ENCODE peak calls at places on chromosomes 1 and 21, in five cellular contexts. One of them, this sample, is unnamed.

GRCh38 chr21:35377505-35378090 is 328.5 kb upstream of the RUNX1 start:
- DNase-seq in lower lobe of right lung: no peak
- DNase-seq in fibroblast of lung: peak
- DNase-seq in type B pancreatic cell: no peak
- DNase-seq in IMR-90: no peak
- DNase-seq in this sample: no peak

GRCh38 chr1:155607708-155608107 is 2.3 kb upstream of the MSTO1 start:
- DNase-seq in lower lobe of right lung: no peak
- DNase-seq in fibroblast of lung: no peak
- DNase-seq in type B pancreatic cell: no peak
- DNase-seq in IMR-90: peak
- DNase-seq in this sample: no peak

GRCh38 chr1:46652321-46653100 is 15.7 kb downstream of the ATPAF1 start:
- DNase-seq in lower lobe of right lung: no peak
- DNase-seq in fibroblast of lung: no peak
- DNase-seq in type B pancreatic cell: no peak
- DNase-seq in IMR-90: no peak
- DNase-seq in this sample: no peak

GRCh38 chr1:39410915-39411436 is 80.5 kb upstream of the BMP8A start:
- DNase-seq in lower lobe of right lung: peak
- DNase-seq in fibroblast of lung: peak
- DNase-seq in type B pancreatic cell: no peak
- DNase-seq in IMR-90: peak
- DNase-seq in this sample: no peak

GRCh38 chr1:3670823-3671251 is 18.5 kb downstream of the TP73 start:
- DNase-seq in lower lobe of right lung: peak
- DNase-seq in fibroblast of lung: no peak
- DNase-seq in type B pancreatic cell: no peak
- DNase-seq in IMR-90: no peak
- DNase-seq in this sample: no peak

GRCh38 chr1:203677771-203678170 is 51.1 kb downstream of the ATP2B4 start:
- DNase-seq in lower lobe of right lung: no peak
- DNase-seq in fibroblast of lung: no peak
- DNase-seq in type B pancreatic cell: no peak
- DNase-seq in IMR-90: no peak
- DNase-seq in this sample: no peak

GRCh38 chr1:228463559-228464455 is 23.4 kb upstream of the RNF187 start:
- DNase-seq in lower lobe of right lung: no peak
- DNase-seq in fibroblast of lung: no peak
- DNase-seq in type B pancreatic cell: no peak
- DNase-seq in IMR-90: peak
- DNase-seq in this sample: no peak

GRCh38 chr1:113684153-113684541 is 75.1 kb downstream of the PHTF1 start:
- DNase-seq in lower lobe of right lung: peak
- DNase-seq in fibroblast of lung: peak
- DNase-seq in type B pancreatic cell: no peak
- DNase-seq in IMR-90: peak
- DNase-seq in this sample: no peak

GRCh38 chr21:34199121-34199910 is 125.9 kb downstream of the MRPS6 start:
- DNase-seq in lower lobe of right lung: no peak
- DNase-seq in fibroblast of lung: no peak
- DNase-seq in type B pancreatic cell: no peak
- DNase-seq in IMR-90: no peak
- DNase-seq in this sample: no peak

GRCh38 chr1:46254668-46255067 is 7.1 kb downstream of the RAD54L start:
- DNase-seq in lower lobe of right lung: no peak
- DNase-seq in fibroblast of lung: no peak
- DNase-seq in type B pancreatic cell: no peak
- DNase-seq in IMR-90: no peak
- DNase-seq in this sample: no peak

GRCh38 chr1:40161888-40162397 is 756 bp downstream of the RLF start:
- DNase-seq in lower lobe of right lung: no peak
- DNase-seq in fibroblast of lung: no peak
- DNase-seq in type B pancreatic cell: no peak
- DNase-seq in IMR-90: peak
- DNase-seq in this sample: no peak

GRCh38 chr21:39088831-39089380 is 94.3 kb downstream of the PSMG1 start:
- DNase-seq in lower lobe of right lung: no peak
- DNase-seq in fibroblast of lung: peak
- DNase-seq in type B pancreatic cell: no peak
- DNase-seq in IMR-90: peak
- DNase-seq in this sample: no peak

GRCh38 chr1:74316302-74316701 is 81.1 kb downstream of the TNNI3K start:
- DNase-seq in lower lobe of right lung: no peak
- DNase-seq in fibroblast of lung: no peak
- DNase-seq in type B pancreatic cell: no peak
- DNase-seq in IMR-90: no peak
- DNase-seq in this sample: no peak

GRCh38 chr1:84103197-84103992 is 40.7 kb upstream of the PRKACB start:
- DNase-seq in lower lobe of right lung: no peak
- DNase-seq in fibroblast of lung: peak
- DNase-seq in type B pancreatic cell: no peak
- DNase-seq in IMR-90: peak
- DNase-seq in this sample: no peak

GRCh38 chr1:34984435-34985062 is 598 bp downstream of the TMEM35B start:
- DNase-seq in lower lobe of right lung: peak
- DNase-seq in fibroblast of lung: peak
- DNase-seq in type B pancreatic cell: no peak
- DNase-seq in IMR-90: peak
- DNase-seq in this sample: no peak

GRCh38 chr1:178528963-178529355 is 16.1 kb downstream of the TEX35 start:
- DNase-seq in lower lobe of right lung: no peak
- DNase-seq in fibroblast of lung: no peak
- DNase-seq in type B pancreatic cell: no peak
- DNase-seq in IMR-90: no peak
- DNase-seq in this sample: no peak

GRCh38 chr1:231414260-231415016 is 7.6 kb downstream of the EGLN1 start:
- DNase-seq in lower lobe of right lung: no peak
- DNase-seq in fibroblast of lung: no peak
- DNase-seq in type B pancreatic cell: no peak
- DNase-seq in IMR-90: no peak
- DNase-seq in this sample: no peak

GRCh38 chr21:10616535-10616934 is 95.2 kb downstream of the TPTE start:
- DNase-seq in lower lobe of right lung: no peak
- DNase-seq in fibroblast of lung: no peak
- DNase-seq in type B pancreatic cell: no peak
- DNase-seq in IMR-90: no peak
- DNase-seq in this sample: no peak

GRCh38 chr1:42777860-42778259 is 6.9 kb upstream of the TMEM269 start:
- DNase-seq in lower lobe of right lung: no peak
- DNase-seq in fibroblast of lung: no peak
- DNase-seq in type B pancreatic cell: no peak
- DNase-seq in IMR-90: peak
- DNase-seq in this sample: no peak

GRCh38 chr1:30688920-30689794 is 34.2 kb downstream of the MATN1 start:
- DNase-seq in lower lobe of right lung: no peak
- DNase-seq in fibroblast of lung: no peak
- DNase-seq in type B pancreatic cell: no peak
- DNase-seq in IMR-90: no peak
- DNase-seq in this sample: no peak

GRCh38 chr1:182129398-182129797 is 67.9 kb upstream of the ZNF648 start:
- DNase-seq in lower lobe of right lung: no peak
- DNase-seq in fibroblast of lung: no peak
- DNase-seq in type B pancreatic cell: no peak
- DNase-seq in IMR-90: no peak
- DNase-seq in this sample: no peak

GRCh38 chr1:192080671-192081070 is 77.6 kb upstream of the RGS18 start:
- DNase-seq in lower lobe of right lung: no peak
- DNase-seq in fibroblast of lung: no peak
- DNase-seq in type B pancreatic cell: no peak
- DNase-seq in IMR-90: no peak
- DNase-seq in this sample: no peak

GRCh38 chr1:214660900-214661299 is 57.9 kb downstream of the CENPF start:
- DNase-seq in lower lobe of right lung: no peak
- DNase-seq in fibroblast of lung: peak
- DNase-seq in type B pancreatic cell: no peak
- DNase-seq in IMR-90: peak
- DNase-seq in this sample: no peak

GRCh38 chr1:62687421-62687902 is 724 bp downstream of the DOCK7 start:
- DNase-seq in lower lobe of right lung: no peak
- DNase-seq in fibroblast of lung: peak
- DNase-seq in type B pancreatic cell: peak
- DNase-seq in IMR-90: peak
- DNase-seq in this sample: no peak
- TF ChIP-seq CTCF in lower lobe of right lung: no peak
- TF ChIP-seq CTCF in fibroblast of lung: no peak
- TF ChIP-seq CTCF in type B pancreatic cell: peak
- TF ChIP-seq CTCF in IMR-90: no peak
- TF ChIP-seq CTCF in this sample: no peak

GRCh38 chr1:20248954-20249612 is 41.6 kb upstream of the VWA5B1 start:
- DNase-seq in lower lobe of right lung: no peak
- DNase-seq in fibroblast of lung: no peak
- DNase-seq in type B pancreatic cell: no peak
- DNase-seq in IMR-90: no peak
- DNase-seq in this sample: no peak
- TF ChIP-seq CTCF in lower lobe of right lung: no peak
- TF ChIP-seq CTCF in fibroblast of lung: no peak
- TF ChIP-seq CTCF in type B pancreatic cell: no peak
- TF ChIP-seq CTCF in IMR-90: no peak
- TF ChIP-seq CTCF in this sample: no peak

GRCh38 chr1:175127565-175127964 is 59.9 kb downstream of the TNN start:
- DNase-seq in lower lobe of right lung: no peak
- DNase-seq in fibroblast of lung: no peak
- DNase-seq in type B pancreatic cell: no peak
- DNase-seq in IMR-90: no peak
- DNase-seq in this sample: no peak

GRCh38 chr1:175128523-175128922 is 60.9 kb downstream of the TNN start:
- DNase-seq in lower lobe of right lung: no peak
- DNase-seq in fibroblast of lung: no peak
- DNase-seq in type B pancreatic cell: no peak
- DNase-seq in IMR-90: no peak
- DNase-seq in this sample: no peak

GRCh38 chr1:175126347-175126746 is 58.7 kb downstream of the TNN start:
- DNase-seq in lower lobe of right lung: no peak
- DNase-seq in fibroblast of lung: peak
- DNase-seq in type B pancreatic cell: no peak
- DNase-seq in IMR-90: no peak
- DNase-seq in this sample: no peak

GRCh38 chr1:175129182-175129581 is 61.5 kb downstream of the TNN start:
- DNase-seq in lower lobe of right lung: no peak
- DNase-seq in fibroblast of lung: peak
- DNase-seq in type B pancreatic cell: no peak
- DNase-seq in IMR-90: peak
- DNase-seq in this sample: no peak

DNA sequence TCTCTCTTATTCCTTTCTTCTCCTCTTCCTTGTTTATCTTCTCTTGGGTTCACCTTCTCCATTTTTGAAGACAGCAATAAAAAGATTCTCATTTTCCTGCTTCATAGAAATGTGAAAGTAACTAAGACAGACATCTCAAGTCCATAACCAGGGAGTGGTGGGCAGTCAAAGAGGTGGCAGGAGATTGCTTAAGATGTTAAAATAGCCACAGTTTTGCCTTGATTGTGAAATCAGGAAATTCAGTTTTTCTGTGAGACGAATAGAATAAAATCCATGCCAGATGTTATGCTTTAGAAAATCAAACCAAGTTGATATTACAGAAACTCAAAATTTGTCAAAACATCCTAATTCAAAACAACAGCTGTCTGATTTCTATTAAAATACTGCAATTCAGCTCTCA is 57.2 kb downstream of the TNN start:
- DNase-seq in lower lobe of right lung: no peak
- DNase-seq in fibroblast of lung: no peak
- DNase-seq in type B pancreatic cell: no peak
- DNase-seq in IMR-90: no peak
- DNase-seq in this sample: no peak
- TF ChIP-seq CTCF in lower lobe of right lung: no peak
- TF ChIP-seq CTCF in fibroblast of lung: no peak
- TF ChIP-seq CTCF in type B pancreatic cell: no peak
- TF ChIP-seq CTCF in IMR-90: no peak
- TF ChIP-seq CTCF in this sample: no peak

DNA sequence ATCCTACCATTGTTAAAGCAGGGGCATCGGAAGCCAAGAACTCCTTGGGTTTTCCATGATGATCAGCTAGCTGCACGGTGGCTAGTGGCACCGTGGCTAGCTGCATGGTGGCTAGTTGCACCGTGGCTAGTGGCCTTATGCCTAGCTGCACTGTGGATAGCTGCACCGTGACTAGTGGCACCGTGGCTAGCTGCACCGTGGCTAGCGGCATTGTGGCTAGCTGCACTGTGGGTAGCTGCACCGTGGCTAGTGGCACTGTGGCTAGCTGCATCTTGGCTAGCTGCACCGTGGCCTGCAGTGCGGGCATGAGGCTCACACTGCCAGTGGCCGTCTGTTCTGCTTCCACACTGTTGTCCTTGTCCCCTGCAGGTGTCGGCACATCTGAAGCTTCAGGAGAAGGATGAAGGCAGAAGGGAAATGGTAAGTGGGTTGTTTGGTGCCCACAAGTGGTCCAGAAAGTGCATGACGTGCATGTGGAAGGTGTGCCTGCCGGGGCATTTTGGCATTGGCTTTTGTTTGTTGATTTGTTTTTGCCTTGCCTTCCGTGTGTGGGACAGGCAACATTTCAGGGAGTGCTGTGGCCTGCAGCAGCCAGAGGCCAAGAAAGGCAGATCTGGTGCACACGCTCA is 38.6 kb downstream of the TFF3 start:
- DNase-seq in lower lobe of right lung: no peak
- DNase-seq in fibroblast of lung: no peak
- DNase-seq in type B pancreatic cell: no peak
- DNase-seq in IMR-90: no peak
- DNase-seq in this sample: no peak
- TF ChIP-seq CTCF in lower lobe of right lung: no peak
- TF ChIP-seq CTCF in fibroblast of lung: no peak
- TF ChIP-seq CTCF in type B pancreatic cell: peak
- TF ChIP-seq CTCF in IMR-90: no peak
- TF ChIP-seq CTCF in this sample: peak

DNA sequence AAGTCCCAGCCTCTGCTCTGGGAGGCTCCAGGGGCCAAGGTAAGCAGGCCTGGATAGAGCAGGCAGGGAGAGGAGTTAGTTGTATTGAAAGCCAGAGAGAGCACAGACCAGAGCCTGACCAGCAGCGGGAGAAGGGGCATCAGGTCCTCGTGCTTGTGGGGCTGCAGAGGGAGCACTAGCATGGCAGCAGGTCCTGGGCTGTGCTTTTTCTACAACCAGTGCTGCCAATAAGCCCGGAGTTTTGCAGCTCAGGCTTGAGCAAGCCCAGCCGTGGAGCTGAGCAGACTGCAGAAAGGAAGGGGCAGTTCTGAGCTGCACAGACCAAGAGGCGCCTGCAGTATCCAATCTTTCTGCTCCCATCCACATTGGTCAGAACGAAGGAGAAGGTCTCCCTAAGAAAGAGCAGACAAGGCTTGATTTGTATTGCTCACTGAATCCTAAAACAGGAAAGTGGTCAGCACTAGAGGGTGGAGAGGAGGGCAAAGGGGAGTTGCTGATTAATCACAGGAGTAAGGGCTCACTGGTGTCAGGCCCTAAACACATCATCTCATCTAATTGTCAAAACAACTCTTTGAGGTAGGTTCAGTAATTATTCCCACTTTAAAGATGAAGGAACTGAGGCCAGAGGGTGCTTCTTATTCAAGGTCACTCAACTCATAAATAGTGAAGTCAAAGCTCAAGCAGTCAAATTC is 2.7 kb downstream of the DENND2D start:
- DNase-seq in lower lobe of right lung: no peak
- DNase-seq in fibroblast of lung: peak
- DNase-seq in type B pancreatic cell: no peak
- DNase-seq in IMR-90: peak
- DNase-seq in this sample: no peak
- TF ChIP-seq CTCF in lower lobe of right lung: peak
- TF ChIP-seq CTCF in fibroblast of lung: peak
- TF ChIP-seq CTCF in type B pancreatic cell: peak
- TF ChIP-seq CTCF in IMR-90: peak
- TF ChIP-seq CTCF in this sample: peak

This sample was measured in osteocyte.